ENCODE peak calls at places on chromosomes 16 and 17, in seven cellular contexts. T is esophagus squamous epithelium, C is adrenal gland, N is A673, J is astrocyte, U is hepatocyte, Q is fibroblast of lung. S is an unnamed sample. For H3K27me3 and H3K4me1, the result is how much of the 10 kb centered on the place peaks cover.

GRCh38 chr17:80455328-80455710 is 21.1 kb downstream of the NPTX1 start:
- DNase-seq in J (no peak), T (no peak), N (no peak), Q (peak), C (peak), U (peak), S (no peak)

GRCh38 chr16:57039148-57039812 is 49.9 kb downstream of the NLRC5 start:
- DNase-seq in J (peak), N (no peak), U (no peak), T (no peak), Q (peak), C (no peak), S (no peak)

GRCh38 chr17:36907407-36907806 is 29.9 kb upstream of the LHX1 start:
- DNase-seq in J (no peak), C (no peak), T (no peak), Q (no peak), U (no peak), N (no peak), S (no peak)

GRCh38 chr17:17387017-17387416 is 83.8 kb downstream of the NT5M start:
- DNase-seq in N (no peak), J (no peak), U (peak), C (no peak), Q (no peak), T (no peak), S (peak)

GRCh38 chr17:76458580-76459490 is 5.9 kb upstream of the UBE2O start:
- DNase-seq in Q (peak), J (peak), T (no peak), U (peak), C (peak), N (no peak), S (peak)

GRCh38 chr17:79420318-79421243 is 190.3 kb downstream of the RBFOX3 start:
- DNase-seq in U (peak), N (peak), T (no peak), J (peak), C (peak), Q (peak), S (no peak)

GRCh38 chr16:15509593-15510520 is 75.5 kb downstream of the BMERB1 start:
- DNase-seq in C (no peak), N (peak), T (no peak), Q (peak), J (peak), U (no peak), S (no peak)

GRCh38 chr17:7849185-7850117 is 5.4 kb upstream of the TMEM88 start:
- DNase-seq in C (peak), U (peak), J (no peak), N (no peak), T (no peak), Q (no peak), S (no peak)

GRCh38 chr17:4492762-4493561 is 5.7 kb upstream of the SPNS2 start:
- DNase-seq in C (peak), T (no peak), J (peak), U (peak), Q (peak), N (peak), S (peak)

GRCh38 chr17:60743812-60744211 is 66.2 kb downstream of the BCAS3 start:
- DNase-seq in Q (peak), N (peak), J (peak), U (peak), C (no peak), T (no peak), S (peak)

GRCh38 chr16:64481497-64481896 is 640.4 kb downstream of the CDH11 start:
- DNase-seq in U (no peak), C (no peak), T (no peak), N (peak), Q (no peak), J (no peak), S (no peak)

GRCh38 chr16:2529961-2530628 is 1.1 kb downstream of the CEMP1 start:
- DNase-seq in N (no peak), C (no peak), U (no peak), J (no peak), T (no peak), Q (no peak), S (no peak)

GRCh38 chr17:1553354-1554266 is 9.0 kb downstream of the PITPNA start:
- DNase-seq in U (no peak), Q (no peak), J (no peak), N (no peak), C (no peak), T (no peak), S (no peak)

GRCh38 chr16:65546353-65546791 is 424.5 kb upstream of the CDH11 start:
- DNase-seq in U (peak), N (peak), C (no peak), T (no peak), Q (peak), J (peak), S (no peak)

GRCh38 chr17:32769846-32770245 is 107.1 kb downstream of the MYO1D start:
- DNase-seq in T (no peak), N (no peak), Q (no peak), U (no peak), C (no peak), J (no peak), S (no peak)

GRCh38 chr17:49851387-49852291 is 3.8 kb upstream of the TAC4 start:
- DNase-seq in N (peak), U (peak), T (no peak), C (peak), J (peak), Q (peak), S (no peak)

GRCh38 chr16:59210955-59211541 is 476.9 kb upstream of the GOT2 start:
- DNase-seq in Q (peak), J (peak), T (no peak), U (peak), N (no peak), C (peak), S (no peak)
- H3K27me3 ChIP-seq in Q (under half), J (under half), T (under half), U (under half), N (under half), C (under half), S (under half)

DNA sequence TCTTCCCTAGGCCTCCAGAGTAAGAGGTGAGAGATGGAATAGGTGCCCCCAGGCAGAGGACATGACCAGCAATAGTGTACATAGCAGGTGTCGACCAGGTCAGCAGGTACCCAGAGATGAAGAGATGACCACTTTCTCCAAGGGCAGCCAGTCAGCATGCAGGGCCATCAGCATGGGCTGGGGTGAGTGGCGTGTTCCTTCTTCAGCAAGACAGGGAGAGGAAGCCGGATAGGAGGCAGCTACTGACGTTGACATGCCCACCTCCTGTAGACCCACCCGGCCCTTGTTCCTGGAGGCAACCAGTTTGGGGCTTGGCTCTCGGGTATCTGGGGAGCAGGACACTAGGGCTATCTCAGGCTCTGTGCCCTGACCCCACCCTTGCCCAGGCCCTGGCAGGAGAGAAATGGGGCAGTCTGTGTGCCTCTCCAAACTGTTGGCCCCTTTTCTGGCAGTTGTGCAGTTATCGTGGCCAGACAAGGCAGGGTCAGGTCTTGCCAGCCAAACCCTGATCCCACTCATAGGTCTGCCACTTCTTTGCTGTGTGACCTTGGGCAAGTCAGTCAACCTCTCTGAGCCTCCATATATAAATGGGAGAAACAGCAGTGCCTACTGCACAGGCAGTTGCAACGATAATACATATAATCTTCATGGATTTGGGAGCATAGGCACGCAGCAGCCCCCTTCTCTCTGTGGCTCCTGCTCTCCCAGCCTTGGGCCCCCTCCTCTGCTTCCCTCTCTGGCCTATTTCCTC is 1.4 kb upstream of the NDRG4 start:
- DNase-seq in C (no peak), T (no peak), J (no peak), N (no peak), U (no peak), Q (no peak), S (no peak)
- H3K27ac ChIP-seq in C (peak), T (no peak), J (no peak), N (no peak), U (no peak), Q (no peak), S (no peak)

DNA sequence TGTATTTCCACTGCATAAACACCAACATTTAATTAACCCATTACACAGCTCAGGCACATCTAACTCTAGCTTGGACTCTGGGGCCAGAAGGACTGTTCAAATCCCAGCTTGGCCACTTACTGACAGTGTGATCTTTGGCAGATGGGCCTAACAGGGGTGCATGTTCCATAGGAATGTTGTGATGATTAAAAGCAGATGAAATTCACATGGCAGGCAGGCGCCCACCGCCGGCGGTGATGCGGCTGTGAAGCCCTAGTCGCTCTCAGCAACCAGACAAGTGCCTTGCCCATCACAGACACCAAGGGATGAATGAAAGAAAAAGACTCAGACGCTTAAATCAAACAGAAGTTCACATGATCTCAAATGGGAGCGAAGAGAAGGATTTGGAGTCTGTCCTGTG is 84.6 kb upstream of the WSB1 start:
- DNase-seq in T (no peak), C (no peak), U (no peak), Q (no peak), J (no peak), N (no peak), S (no peak)
- H3K4me1 ChIP-seq in T (under half), C (under half), U (under half), Q (under half), J (under half), N (under half), S (under half)

GRCh38 chr17:81802048-81802758 is 1.7 kb upstream of the GCGR start:
- DNase-seq in N (no peak), C (no peak), U (no peak), Q (no peak), J (no peak), T (no peak), S (no peak)
- H3K27me3 ChIP-seq in N (half or more), C (under half), U (half or more), Q (under half), J (under half), T (under half), S (half or more)

GRCh38 chr16:80546249-80546648 is 5.5 kb downstream of the DYNLRB2 start:
- DNase-seq in N (no peak), J (no peak), Q (no peak), C (no peak), U (no peak), T (no peak), S (no peak)
- H3K27ac ChIP-seq in N (no peak), J (no peak), Q (no peak), C (no peak), U (no peak), T (no peak), S (no peak)

GRCh38 chr17:63652106-63652505 is 29.9 kb downstream of the MAP3K3 start:
- DNase-seq in N (no peak), Q (peak), C (no peak), U (no peak), J (peak), T (no peak), S (no peak)

GRCh38 chr17:63649813-63650212 is 27.6 kb downstream of the MAP3K3 start:
- DNase-seq in U (no peak), C (no peak), N (no peak), Q (no peak), T (no peak), J (no peak), S (no peak)

GRCh38 chr17:63647936-63648335 is 25.7 kb downstream of the MAP3K3 start:
- DNase-seq in U (no peak), Q (peak), N (no peak), C (no peak), J (peak), T (no peak), S (no peak)

GRCh38 chr17:63657776-63658175 is 35.6 kb downstream of the MAP3K3 start:
- DNase-seq in Q (no peak), U (no peak), J (no peak), T (no peak), C (no peak), N (no peak), S (no peak)

GRCh38 chr17:63653018-63653417 is 30.8 kb downstream of the MAP3K3 start:
- DNase-seq in U (no peak), J (peak), T (no peak), C (no peak), Q (peak), N (no peak), S (no peak)
- H3K4me1 ChIP-seq in U (under half), J (under half), T (under half), C (under half), Q (under half), N (under half), S (under half)

GRCh38 chr17:8995711-8996110 is 25.6 kb upstream of the NTN1 start:
- DNase-seq in C (no peak), J (no peak), T (no peak), N (no peak), Q (no peak), U (no peak), S (no peak)

GRCh38 chr17:9001539-9001938 is 19.8 kb upstream of the NTN1 start:
- DNase-seq in J (no peak), Q (no peak), U (no peak), C (no peak), N (no peak), T (no peak), S (no peak)

GRCh38 chr17:8994319-8994718 is 27.0 kb upstream of the NTN1 start:
- DNase-seq in U (peak), C (peak), J (peak), N (peak), T (no peak), Q (peak), S (no peak)

GRCh38 chr17:9002236-9002609 is 19.1 kb upstream of the NTN1 start:
- DNase-seq in C (no peak), T (no peak), J (no peak), U (no peak), N (no peak), Q (no peak), S (no peak)

GRCh38 chr17:8997994-8998628 is 23.2 kb upstream of the NTN1 start:
- DNase-seq in U (peak), T (no peak), J (peak), Q (peak), N (peak), C (peak), S (peak)
- H3K27me3 ChIP-seq in U (under half), T (under half), J (under half), Q (under half), N (under half), C (under half), S (under half)

GRCh38 chr17:82440991-82441627 is 9.4 kb downstream of the CYBC1 start:
- DNase-seq in T (no peak), J (no peak), N (peak), Q (no peak), C (no peak), U (no peak), S (no peak)
- H3K27ac ChIP-seq in T (no peak), J (no peak), N (no peak), Q (no peak), C (peak), U (no peak), S (no peak)